ENCODE peak calls at places on chromosomes 4 and X, in ten cellular contexts. One of them, this sample, is unnamed.

GRCh38 chr4:83011779-83012630 is 1.4 kb upstream of the LIN54 start:
- DNase-seq in coronary artery: peak; percentile 74
- DNase-seq in right lobe of liver: peak; percentile 69
- DNase-seq in CD8-positive, alpha-beta T cell: no peak
- DNase-seq in GM23338: peak; percentile 41
- DNase-seq in psoas muscle: peak; percentile 68
- DNase-seq in WTC11: peak; percentile 33
- DNase-seq in B cell: peak; percentile 41
- DNase-seq in AG10803: peak; percentile 4
- DNase-seq in testis: peak; percentile 49
- DNase-seq in this sample: peak; percentile 73

GRCh38 chr4:180116840-180117239 is 2126.4 kb upstream of the TENM3 start:
- DNase-seq in psoas muscle: no peak
- DNase-seq in AG10803: no peak
- DNase-seq in coronary artery: no peak
- DNase-seq in right lobe of liver: no peak
- DNase-seq in testis: no peak
- DNase-seq in CD8-positive, alpha-beta T cell: no peak
- DNase-seq in B cell: no peak
- DNase-seq in WTC11: no peak
- DNase-seq in GM23338: no peak
- DNase-seq in this sample: no peak

GRCh38 chr4:162497564-162498167 is 333.9 kb upstream of the FSTL5 start:
- DNase-seq in B cell: no peak
- DNase-seq in WTC11: no peak
- DNase-seq in coronary artery: no peak
- DNase-seq in testis: no peak
- DNase-seq in CD8-positive, alpha-beta T cell: no peak
- DNase-seq in psoas muscle: no peak
- DNase-seq in GM23338: peak; percentile 54
- DNase-seq in right lobe of liver: no peak
- DNase-seq in AG10803: peak; percentile 49
- DNase-seq in this sample: no peak

GRCh38 chr4:2335729-2336101 is 73.8 kb upstream of the MXD4 start:
- DNase-seq in CD8-positive, alpha-beta T cell: no peak
- DNase-seq in B cell: peak; percentile 9
- DNase-seq in testis: no peak
- DNase-seq in AG10803: no peak
- DNase-seq in psoas muscle: no peak
- DNase-seq in GM23338: no peak
- DNase-seq in WTC11: no peak
- DNase-seq in coronary artery: no peak
- DNase-seq in right lobe of liver: no peak
- DNase-seq in this sample: no peak

GRCh38 chrX:53435997-53436396 is 1.8 kb upstream of the HSD17B10 start:
- DNase-seq in B cell: peak; percentile 70
- DNase-seq in coronary artery: no peak
- DNase-seq in WTC11: peak; percentile 58
- DNase-seq in psoas muscle: peak; percentile 72
- DNase-seq in right lobe of liver: peak; percentile 72
- DNase-seq in GM23338: peak; percentile 79
- DNase-seq in AG10803: peak; percentile 56
- DNase-seq in testis: peak; percentile 63
- DNase-seq in CD8-positive, alpha-beta T cell: peak; percentile 65
- DNase-seq in this sample: no peak

GRCh38 chr4:38179690-38180299 is 219.6 kb downstream of the PTTG2 start:
- DNase-seq in CD8-positive, alpha-beta T cell: peak; percentile 58
- DNase-seq in psoas muscle: peak; percentile 72
- DNase-seq in B cell: peak; percentile 75
- DNase-seq in GM23338: peak; percentile 82
- DNase-seq in testis: peak; percentile 85
- DNase-seq in WTC11: peak; percentile 81
- DNase-seq in AG10803: peak; percentile 63
- DNase-seq in coronary artery: no peak
- DNase-seq in right lobe of liver: peak; percentile 73
- DNase-seq in this sample: peak; percentile 79

GRCh38 chrX:49761481-49761880 is 65.7 kb upstream of the PAGE1 start:
- DNase-seq in AG10803: peak; percentile 4
- DNase-seq in right lobe of liver: no peak
- DNase-seq in WTC11: peak; percentile 10
- DNase-seq in GM23338: peak; percentile 37
- DNase-seq in CD8-positive, alpha-beta T cell: no peak
- DNase-seq in coronary artery: no peak
- DNase-seq in psoas muscle: no peak
- DNase-seq in B cell: no peak
- DNase-seq in testis: no peak
- DNase-seq in this sample: no peak

GRCh38 chr4:3462321-3462789 is 751 bp upstream of the DOK7 start:
- DNase-seq in WTC11: no peak
- DNase-seq in AG10803: no peak
- DNase-seq in testis: peak; percentile 40
- DNase-seq in B cell: no peak
- DNase-seq in GM23338: no peak
- DNase-seq in coronary artery: no peak
- DNase-seq in psoas muscle: peak; percentile 53
- DNase-seq in right lobe of liver: peak; percentile 79
- DNase-seq in CD8-positive, alpha-beta T cell: no peak
- DNase-seq in this sample: no peak

GRCh38 chr4:33381806-33382205 is 2661.6 kb downstream of the PCDH7 start:
- DNase-seq in right lobe of liver: no peak
- DNase-seq in coronary artery: no peak
- DNase-seq in WTC11: no peak
- DNase-seq in psoas muscle: no peak
- DNase-seq in AG10803: no peak
- DNase-seq in CD8-positive, alpha-beta T cell: no peak
- DNase-seq in GM23338: no peak
- DNase-seq in testis: no peak
- DNase-seq in B cell: no peak
- DNase-seq in this sample: no peak

GRCh38 chr4:33390977-33391376 is 2670.8 kb downstream of the PCDH7 start:
- DNase-seq in psoas muscle: no peak
- DNase-seq in testis: no peak
- DNase-seq in GM23338: no peak
- DNase-seq in CD8-positive, alpha-beta T cell: no peak
- DNase-seq in right lobe of liver: no peak
- DNase-seq in AG10803: no peak
- DNase-seq in WTC11: no peak
- DNase-seq in coronary artery: no peak
- DNase-seq in B cell: no peak
- DNase-seq in this sample: no peak

DNA sequence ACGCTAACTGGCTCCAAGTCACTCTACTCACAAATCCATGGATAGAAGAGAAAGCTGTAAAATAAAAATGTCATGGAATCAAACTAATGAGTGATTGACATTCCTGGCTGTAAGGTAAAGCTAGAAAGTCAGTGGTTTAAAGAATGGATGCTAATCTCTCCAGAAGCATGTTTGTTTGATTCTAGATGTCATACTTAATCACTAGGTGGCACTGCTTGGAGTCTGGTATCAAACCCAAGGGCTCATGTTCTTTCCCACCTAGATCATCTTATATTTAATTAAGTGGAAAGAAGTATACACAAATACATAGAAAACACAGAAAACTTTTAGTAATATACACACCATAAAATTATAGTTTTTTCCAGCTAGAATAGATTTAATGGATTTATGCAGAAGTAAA is 2666.6 kb downstream of the PCDH7 start:
- DNase-seq in testis: no peak
- DNase-seq in WTC11: no peak
- DNase-seq in coronary artery: no peak
- DNase-seq in GM23338: peak; percentile 17
- DNase-seq in AG10803: no peak
- DNase-seq in right lobe of liver: no peak
- DNase-seq in B cell: no peak
- DNase-seq in CD8-positive, alpha-beta T cell: no peak
- DNase-seq in psoas muscle: no peak
- DNase-seq in this sample: no peak
- TF ChIP-seq CTCF in testis: no peak
- TF ChIP-seq CTCF in WTC11: no peak
- TF ChIP-seq CTCF in coronary artery: no peak
- TF ChIP-seq CTCF in GM23338: peak; percentile 52
- TF ChIP-seq CTCF in AG10803: no peak
- TF ChIP-seq CTCF in right lobe of liver: no peak
- TF ChIP-seq CTCF in B cell: no peak
- TF ChIP-seq CTCF in CD8-positive, alpha-beta T cell: no peak
- TF ChIP-seq CTCF in psoas muscle: no peak
- TF ChIP-seq CTCF in this sample: no peak

GRCh38 chr4:121421594-121421993 is 40.8 kb upstream of the QRFPR start:
- DNase-seq in right lobe of liver: no peak
- DNase-seq in GM23338: peak; percentile 66
- DNase-seq in coronary artery: no peak
- DNase-seq in AG10803: no peak
- DNase-seq in psoas muscle: no peak
- DNase-seq in WTC11: no peak
- DNase-seq in B cell: no peak
- DNase-seq in testis: no peak
- DNase-seq in CD8-positive, alpha-beta T cell: no peak
- DNase-seq in this sample: no peak
- TF ChIP-seq CTCF in right lobe of liver: no peak
- TF ChIP-seq CTCF in GM23338: peak; percentile 73
- TF ChIP-seq CTCF in coronary artery: no peak
- TF ChIP-seq CTCF in AG10803: peak; percentile 35
- TF ChIP-seq CTCF in psoas muscle: no peak
- TF ChIP-seq CTCF in WTC11: no peak
- TF ChIP-seq CTCF in B cell: no peak
- TF ChIP-seq CTCF in testis: peak; percentile 10
- TF ChIP-seq CTCF in CD8-positive, alpha-beta T cell: no peak
- TF ChIP-seq CTCF in this sample: peak; percentile 62

GRCh38 chrX:136202889-136203288 is 48.3 kb downstream of the MAP7D3 start:
- DNase-seq in coronary artery: no peak
- DNase-seq in CD8-positive, alpha-beta T cell: no peak
- DNase-seq in WTC11: no peak
- DNase-seq in testis: no peak
- DNase-seq in right lobe of liver: no peak
- DNase-seq in B cell: no peak
- DNase-seq in psoas muscle: no peak
- DNase-seq in AG10803: peak; percentile 90
- DNase-seq in GM23338: no peak
- DNase-seq in this sample: no peak

GRCh38 chrX:136198678-136199243 is 51.4 kb downstream of the FHL1 start:
- DNase-seq in AG10803: no peak
- DNase-seq in CD8-positive, alpha-beta T cell: no peak
- DNase-seq in B cell: no peak
- DNase-seq in WTC11: no peak
- DNase-seq in GM23338: no peak
- DNase-seq in coronary artery: no peak
- DNase-seq in psoas muscle: peak; percentile 51
- DNase-seq in testis: no peak
- DNase-seq in right lobe of liver: no peak
- DNase-seq in this sample: no peak

GRCh38 chrX:136201601-136202000 is 49.6 kb downstream of the MAP7D3 start:
- DNase-seq in AG10803: no peak
- DNase-seq in psoas muscle: no peak
- DNase-seq in GM23338: no peak
- DNase-seq in B cell: no peak
- DNase-seq in coronary artery: no peak
- DNase-seq in CD8-positive, alpha-beta T cell: no peak
- DNase-seq in right lobe of liver: no peak
- DNase-seq in WTC11: no peak
- DNase-seq in testis: no peak
- DNase-seq in this sample: no peak

GRCh38 chrX:136199365-136199764 is 51.8 kb downstream of the MAP7D3 start:
- DNase-seq in B cell: no peak
- DNase-seq in right lobe of liver: no peak
- DNase-seq in WTC11: no peak
- DNase-seq in CD8-positive, alpha-beta T cell: no peak
- DNase-seq in coronary artery: no peak
- DNase-seq in AG10803: no peak
- DNase-seq in GM23338: peak; percentile 18
- DNase-seq in testis: no peak
- DNase-seq in psoas muscle: no peak
- DNase-seq in this sample: no peak

GRCh38 chrX:136200466-136200865 is 50.7 kb downstream of the MAP7D3 start:
- DNase-seq in GM23338: peak; percentile 51
- DNase-seq in CD8-positive, alpha-beta T cell: no peak
- DNase-seq in psoas muscle: no peak
- DNase-seq in WTC11: no peak
- DNase-seq in B cell: no peak
- DNase-seq in AG10803: peak; percentile 61
- DNase-seq in right lobe of liver: no peak
- DNase-seq in coronary artery: peak; percentile 68
- DNase-seq in testis: no peak
- DNase-seq in this sample: no peak
- TF ChIP-seq CTCF in GM23338: peak; percentile 52
- TF ChIP-seq CTCF in CD8-positive, alpha-beta T cell: no peak
- TF ChIP-seq CTCF in psoas muscle: peak; percentile 33
- TF ChIP-seq CTCF in WTC11: no peak
- TF ChIP-seq CTCF in B cell: no peak
- TF ChIP-seq CTCF in AG10803: peak; percentile 39
- TF ChIP-seq CTCF in right lobe of liver: peak; percentile 42
- TF ChIP-seq CTCF in coronary artery: peak; percentile 17
- TF ChIP-seq CTCF in testis: no peak
- TF ChIP-seq CTCF in this sample: no peak

GRCh38 chr4:97987019-97987648 is 156.1 kb downstream of the STPG2 start:
- DNase-seq in GM23338: peak; percentile 64
- DNase-seq in coronary artery: no peak
- DNase-seq in psoas muscle: no peak
- DNase-seq in B cell: no peak
- DNase-seq in WTC11: no peak
- DNase-seq in CD8-positive, alpha-beta T cell: no peak
- DNase-seq in right lobe of liver: no peak
- DNase-seq in testis: no peak
- DNase-seq in AG10803: no peak
- DNase-seq in this sample: no peak
- TF ChIP-seq CTCF in GM23338: peak; percentile 88
- TF ChIP-seq CTCF in coronary artery: no peak
- TF ChIP-seq CTCF in psoas muscle: no peak
- TF ChIP-seq CTCF in B cell: no peak
- TF ChIP-seq CTCF in WTC11: no peak
- TF ChIP-seq CTCF in CD8-positive, alpha-beta T cell: no peak
- TF ChIP-seq CTCF in right lobe of liver: peak; percentile 56
- TF ChIP-seq CTCF in testis: peak; percentile 36
- TF ChIP-seq CTCF in AG10803: no peak
- TF ChIP-seq CTCF in this sample: peak; percentile 80

GRCh38 chr4:134471569-134471968 is 270.0 kb upstream of the PABPC4L start:
- DNase-seq in AG10803: no peak
- DNase-seq in psoas muscle: no peak
- DNase-seq in right lobe of liver: no peak
- DNase-seq in coronary artery: no peak
- DNase-seq in CD8-positive, alpha-beta T cell: no peak
- DNase-seq in GM23338: no peak
- DNase-seq in B cell: no peak
- DNase-seq in WTC11: no peak
- DNase-seq in testis: no peak
- DNase-seq in this sample: no peak

GRCh38 chr4:134465417-134465816 is 263.8 kb upstream of the PABPC4L start:
- DNase-seq in AG10803: no peak
- DNase-seq in WTC11: no peak
- DNase-seq in CD8-positive, alpha-beta T cell: no peak
- DNase-seq in B cell: no peak
- DNase-seq in psoas muscle: no peak
- DNase-seq in GM23338: no peak
- DNase-seq in right lobe of liver: no peak
- DNase-seq in coronary artery: no peak
- DNase-seq in testis: no peak
- DNase-seq in this sample: no peak

DNA sequence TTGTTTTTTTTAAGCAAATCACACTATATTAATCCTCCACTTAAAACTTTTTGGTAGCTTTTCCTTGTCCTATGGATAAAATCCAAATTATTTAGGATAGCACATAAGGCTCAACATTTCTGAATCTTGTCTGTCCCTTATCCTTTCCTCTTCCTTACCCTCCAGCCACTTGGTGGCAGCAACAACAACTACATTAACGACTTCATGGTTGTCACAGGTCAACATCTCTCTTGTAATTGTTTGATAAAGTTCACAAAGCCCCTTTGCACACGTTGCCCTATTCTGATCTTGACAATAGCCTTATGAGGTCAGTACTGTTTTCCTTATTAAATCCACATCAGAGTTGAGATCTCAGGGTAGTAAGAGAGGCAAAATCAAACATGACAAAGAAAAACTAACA is 269.0 kb upstream of the PABPC4L start:
- DNase-seq in testis: peak; percentile 59
- DNase-seq in coronary artery: no peak
- DNase-seq in right lobe of liver: no peak
- DNase-seq in CD8-positive, alpha-beta T cell: no peak
- DNase-seq in AG10803: no peak
- DNase-seq in psoas muscle: no peak
- DNase-seq in GM23338: peak; percentile 59
- DNase-seq in WTC11: peak; percentile 32
- DNase-seq in B cell: no peak
- DNase-seq in this sample: no peak
- TF ChIP-seq CTCF in testis: no peak
- TF ChIP-seq CTCF in coronary artery: peak; percentile 14
- TF ChIP-seq CTCF in right lobe of liver: peak; percentile 18
- TF ChIP-seq CTCF in CD8-positive, alpha-beta T cell: no peak
- TF ChIP-seq CTCF in AG10803: no peak
- TF ChIP-seq CTCF in psoas muscle: no peak
- TF ChIP-seq CTCF in GM23338: peak; percentile 76
- TF ChIP-seq CTCF in WTC11: peak; percentile 27
- TF ChIP-seq CTCF in B cell: no peak
- TF ChIP-seq CTCF in this sample: peak; percentile 66

This sample was measured in type B pancreatic cell.